ENCODE peak calls at places on chromosomes 3 and 15, in six cellular contexts. W is heart left ventricle, Q is kidney epithelial cell, U is neural progenitor cell, O is A549, M is GM23338. I is an unnamed sample.

GRCh38 chr3:28326458-28326926 is 22.0 kb upstream of the ZCWPW2 start:
- DNase-seq in W (no peak), Q (no peak), U (no peak), O (no peak), M (no peak), I (no peak)

GRCh38 chr15:36434160-36434559 is 145.3 kb upstream of the CDIN1 start:
- DNase-seq in W (no peak), Q (no peak), U (no peak), O (no peak), M (no peak), I (no peak)

GRCh38 chr3:112333002-112333385 is at the start of gene CD200:
- DNase-seq in W (peak), Q (no peak), U (peak), O (no peak), M (peak), I (no peak)

GRCh38 chr3:117752984-117753717 is 1043.6 kb downstream of the TUSC7 start:
- DNase-seq in W (no peak), Q (no peak), U (no peak), O (no peak), M (no peak), I (peak)

GRCh38 chr3:56119575-56120349 is 348.5 kb downstream of the ERC2 start:
- DNase-seq in W (no peak), Q (no peak), U (no peak), O (no peak), M (no peak), I (peak)

GRCh38 chr3:24590344-24590880 is 95.8 kb upstream of the THRB start:
- DNase-seq in W (no peak), Q (no peak), U (no peak), O (no peak), M (no peak), I (peak)

GRCh38 chr3:53919741-53920140 is 28.1 kb upstream of the SELENOK start:
- DNase-seq in W (no peak), Q (no peak), U (no peak), O (no peak), M (no peak), I (no peak)

GRCh38 chr3:82643948-82644347 is 882.5 kb upstream of the GBE1 start:
- DNase-seq in W (no peak), Q (no peak), U (peak), O (peak), M (peak), I (peak)

GRCh38 chr15:51365417-51365816 is 24.0 kb downstream of the GLDN start:
- DNase-seq in W (no peak), Q (no peak), U (no peak), O (no peak), M (no peak), I (no peak)

GRCh38 chr3:184715943-184716651 is 4.2 kb upstream of the MAGEF1 start:
- DNase-seq in W (no peak), Q (no peak), U (peak), O (no peak), M (no peak), I (no peak)

GRCh38 chr3:169404491-169404890 is 259.0 kb downstream of the MECOM start:
- DNase-seq in W (no peak), Q (no peak), U (peak), O (no peak), M (peak), I (no peak)

GRCh38 chr15:80182611-80183210 is 29.9 kb downstream of the FAH start:
- DNase-seq in W (no peak), Q (no peak), U (no peak), O (no peak), M (no peak), I (no peak)

GRCh38 chr15:101359365-101359947 is 64.4 kb upstream of the SNRPA1 start:
- DNase-seq in W (no peak), Q (no peak), U (no peak), O (no peak), M (no peak), I (peak)

GRCh38 chr15:26901036-26901435 is 34.2 kb downstream of the GABRA5 start:
- DNase-seq in W (no peak), Q (no peak), U (no peak), O (no peak), M (no peak), I (no peak)

GRCh38 chr3:69196876-69197275 is 74.5 kb upstream of the LMOD3 start:
- DNase-seq in W (no peak), Q (no peak), U (no peak), O (no peak), M (no peak), I (peak)

GRCh38 chr15:79078763-79079395 is 11.7 kb downstream of the RASGRF1 start:
- DNase-seq in W (no peak), Q (no peak), U (no peak), O (no peak), M (no peak), I (no peak)

GRCh38 chr15:96243701-96244100 is 86.8 kb upstream of the NR2F2 start:
- DNase-seq in W (no peak), Q (no peak), U (no peak), O (no peak), M (no peak), I (no peak)

GRCh38 chr15:96330450-96331140 is at the start of gene NR2F2:
- DNase-seq in W (peak), Q (peak), U (peak), O (peak), M (peak), I (peak)

GRCh38 chr15:62165029-62165792 is at the start of gene C2CD4B:
- DNase-seq in W (peak), Q (no peak), U (peak), O (peak), M (peak), I (no peak)

GRCh38 chr15:69114231-69114937 is 46.1 kb upstream of the GLCE start:
- DNase-seq in W (no peak), Q (peak), U (no peak), O (no peak), M (no peak), I (peak)

GRCh38 chr3:23949784-23950183 is 4.7 kb downstream of the NR1D2 start:
- DNase-seq in W (peak), Q (no peak), U (no peak), O (no peak), M (no peak), I (no peak)

GRCh38 chr15:25403771-25404170 is 35.1 kb downstream of the UBE3A start:
- DNase-seq in W (no peak), Q (no peak), U (no peak), O (no peak), M (no peak), I (no peak)

GRCh38 chr3:27311400-27311799 is 57.8 kb downstream of the NEK10 start:
- DNase-seq in W (no peak), Q (peak), U (peak), O (peak), M (peak), I (peak)

GRCh38 chr3:123298903-123299302 is 97.2 kb downstream of the SEC22A start:
- DNase-seq in W (no peak), Q (no peak), U (no peak), O (peak), M (no peak), I (peak)

GRCh38 chr15:101692799-101693198 is 31.5 kb downstream of the TARS3 start:
- DNase-seq in W (no peak), Q (no peak), U (no peak), O (no peak), M (no peak), I (peak)

GRCh38 chr3:185701891-185702563 is 115.9 kb downstream of the SENP2 start:
- DNase-seq in W (no peak), Q (no peak), U (peak), O (no peak), M (peak), I (no peak)

DNA sequence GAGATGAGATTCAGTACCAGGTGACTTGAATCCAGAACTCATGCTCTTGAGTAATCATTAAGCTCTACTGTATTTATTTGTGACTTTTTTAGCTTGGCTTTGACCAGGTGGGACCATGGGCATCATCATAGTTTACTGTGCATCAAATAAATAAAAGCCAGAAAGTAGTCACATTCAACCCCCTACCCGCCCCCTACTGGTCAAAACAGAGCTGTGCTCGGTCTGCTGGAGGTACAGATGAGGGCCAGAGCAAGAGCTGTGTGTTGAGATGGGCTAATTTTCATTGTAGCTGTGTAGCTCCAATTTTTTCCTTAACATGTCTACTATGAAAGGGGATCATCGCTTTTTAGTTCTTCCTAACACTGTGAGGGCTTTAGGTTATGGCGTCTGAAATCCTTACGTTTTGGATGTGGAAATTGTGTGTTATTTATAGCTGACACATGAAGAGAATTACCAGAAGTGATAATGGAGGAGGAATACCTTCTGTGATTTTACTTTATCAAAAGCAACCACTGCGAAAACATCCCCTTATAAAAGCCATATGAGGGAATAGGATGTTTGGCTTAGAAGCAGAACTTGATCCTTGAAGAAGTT is 375.1 kb downstream of the PTPRG start:
- DNase-seq in W (no peak), Q (no peak), U (peak), O (peak), M (peak), I (no peak)
- TF ChIP-seq CTCF in W (peak), Q (peak), U (peak), O (no peak), M (peak), I (peak)

GRCh38 chr15:70761931-70762468 is 1.4 kb downstream of the UACA start:
- DNase-seq in W (no peak), Q (no peak), U (no peak), O (no peak), M (no peak), I (no peak)

GRCh38 chr15:70758790-70759462 is 4.4 kb downstream of the UACA start:
- DNase-seq in W (no peak), Q (no peak), U (no peak), O (no peak), M (no peak), I (no peak)

GRCh38 chr15:70763120-70763949 is at the start of gene UACA:
- DNase-seq in W (peak), Q (peak), U (peak), O (peak), M (peak), I (peak)

GRCh38 chr15:70762469-70763119 is 764 bp downstream of the UACA start:
- DNase-seq in W (peak), Q (no peak), U (peak), O (peak), M (peak), I (peak)

DNA sequence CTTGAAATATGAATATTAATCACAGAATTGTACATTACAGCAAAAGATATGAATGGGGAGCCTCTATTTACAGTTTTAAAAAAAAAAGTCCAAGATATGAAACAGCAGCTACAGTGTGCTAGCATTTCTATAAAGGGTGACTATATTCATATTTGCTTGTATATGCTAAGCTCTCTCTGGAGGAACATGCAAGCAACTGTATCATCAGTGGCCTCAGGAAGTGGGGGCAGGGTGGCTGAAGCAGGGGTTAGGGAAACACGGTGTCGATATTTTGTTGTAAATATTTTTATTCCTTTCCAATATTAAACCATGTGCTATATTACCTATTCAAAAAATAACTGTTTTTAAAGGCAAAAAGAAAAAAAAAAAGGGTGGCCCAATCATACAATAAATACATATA is 2.3 kb downstream of the UACA start:
- DNase-seq in W (no peak), Q (no peak), U (no peak), O (no peak), M (no peak), I (no peak)
- H3K4me3 ChIP-seq in W (peak), Q (no peak), U (no peak), O (peak), M (no peak), I (no peak)

DNA sequence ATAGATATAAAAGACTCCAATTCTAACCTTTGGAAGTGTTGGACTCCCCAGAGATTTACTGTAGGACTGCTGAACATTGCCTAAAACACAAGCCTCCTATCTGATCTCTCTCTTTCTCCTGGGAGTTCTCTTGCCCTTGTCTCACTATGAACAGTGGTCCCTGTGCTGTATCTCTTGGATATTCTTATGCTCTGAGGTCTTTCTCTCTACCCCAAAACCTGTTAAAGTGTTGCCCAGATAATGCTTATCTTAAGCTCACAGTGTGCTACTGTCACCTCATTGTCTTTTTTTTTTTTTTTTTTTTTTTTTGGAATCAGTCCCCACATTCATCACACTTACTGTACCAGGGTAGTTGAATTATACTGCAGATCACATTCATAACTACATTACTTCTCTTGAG is 131.0 kb upstream of the CBLB start:
- DNase-seq in W (no peak), Q (no peak), U (no peak), O (no peak), M (no peak), I (no peak)
- TF ChIP-seq CTCF in W (no peak), Q (no peak), U (no peak), O (no peak), M (no peak), I (no peak)

DNA sequence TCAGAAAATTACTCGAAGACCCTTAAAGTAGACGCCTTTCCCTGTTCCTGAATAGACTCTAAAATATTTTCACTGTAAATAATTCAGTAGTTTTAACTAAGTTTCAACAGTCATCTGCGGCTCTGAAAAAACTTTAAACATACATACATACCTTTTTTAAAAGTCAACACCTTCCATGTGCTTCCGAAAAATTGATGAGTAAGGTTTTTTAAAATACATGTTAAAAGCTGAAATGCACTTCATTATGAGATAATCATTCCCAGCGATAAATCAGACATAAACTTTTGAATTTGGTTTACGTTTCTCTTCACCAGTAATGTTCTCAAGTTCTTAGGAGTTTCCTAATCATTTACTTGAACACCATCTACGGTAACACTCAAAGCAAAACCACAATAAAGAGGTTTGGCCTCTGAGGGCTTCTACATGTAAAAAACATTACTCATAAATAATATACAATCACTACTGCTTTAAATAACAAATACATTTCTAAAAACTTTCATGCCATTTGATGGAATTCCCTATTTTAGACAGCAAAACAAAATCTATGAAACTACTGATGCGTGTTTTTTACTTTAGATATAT is 403.5 kb downstream of the SHQ1 start:
- DNase-seq in W (no peak), Q (no peak), U (no peak), O (no peak), M (no peak), I (peak)
- H3K4me3 ChIP-seq in W (no peak), Q (no peak), U (peak), O (no peak), M (peak), I (no peak)

GRCh38 chr3:190314741-190315140 is 7.5 kb downstream of the CLDN1 start:
- DNase-seq in W (no peak), Q (no peak), U (no peak), O (no peak), M (no peak), I (no peak)
- TF ChIP-seq CTCF in W (no peak), Q (no peak), U (no peak), O (no peak), M (no peak), I (no peak)

GRCh38 chr3:52317178-52317577 is 1.1 kb downstream of the DNAH1 start:
- DNase-seq in W (no peak), Q (no peak), U (no peak), O (no peak), M (peak), I (no peak)
- H3K4me3 ChIP-seq in W (peak), Q (peak), U (peak), O (no peak), M (peak), I (peak)

DNA sequence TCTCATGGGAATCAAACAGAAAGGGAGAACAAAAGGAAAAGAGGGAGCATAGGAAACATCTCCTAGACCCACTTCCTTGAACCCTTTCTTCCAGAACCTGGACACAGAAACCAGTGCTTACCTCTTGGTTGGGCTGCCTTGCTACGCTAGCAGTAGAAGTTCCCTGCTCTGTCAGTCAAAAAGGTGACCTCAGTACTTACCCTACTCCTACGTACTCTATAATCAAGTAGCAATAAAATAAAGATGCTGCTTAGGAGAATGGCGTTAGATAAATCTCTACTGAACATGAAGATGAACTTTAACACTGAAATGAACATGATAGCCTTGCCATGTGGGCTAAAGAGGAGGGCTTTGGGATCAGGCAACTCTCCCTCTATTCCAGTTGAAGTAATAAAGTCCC is 7.4 kb downstream of the VEPH1 start:
- DNase-seq in W (no peak), Q (no peak), U (no peak), O (no peak), M (no peak), I (no peak)
- TF ChIP-seq CTCF in W (no peak), Q (no peak), U (no peak), O (no peak), M (no peak), I (no peak)

I was measured in bronchial epithelial cell.